ENCODE peak calls at places on chromosome X, in seven cellular contexts. V, R, A, B, L, X and Z are unnamed samples.

GRCh38 chrX:25531096-25531495 is 515.3 kb upstream of the ARX start:
- DNase-seq in V (no peak), R (no peak), A (no peak), B (peak; percentile 18), L (no peak), X (no peak), Z (no peak)

GRCh38 chrX:68665502-68665901 is 18.0 kb downstream of the STARD8 start:
- DNase-seq in V (no peak), R (no peak), A (no peak), B (peak; percentile 38), L (no peak), X (no peak), Z (no peak)

GRCh38 chrX:140817943-140818342 is 108.4 kb downstream of the LINC00632 start:
- DNase-seq in V (no peak), R (peak; percentile 52), A (peak; percentile 2), B (no peak), L (no peak), X (no peak), Z (peak; percentile 5)

GRCh38 chrX:7689791-7690412 is 153.1 kb upstream of the VCX start:
- DNase-seq in V (no peak), R (no peak), A (no peak), B (no peak), L (no peak), X (no peak), Z (no peak)

GRCh38 chrX:341541-342101 is 23.0 kb upstream of the GTPBP6 start:
- DNase-seq in V (no peak), R (no peak), A (no peak), B (no peak), L (no peak), X (no peak), Z (no peak)

GRCh38 chrX:129984196-129984962 is 1.9 kb downstream of the BCORL1 start:
- DNase-seq in V (peak; percentile 71), R (peak; percentile 41), A (peak; percentile 6), B (peak; percentile 20), L (no peak), X (peak; percentile 23), Z (peak; percentile 38)

GRCh38 chrX:130799393-130799792 is 103.6 kb downstream of the ENOX2 start:
- DNase-seq in V (no peak), R (peak; percentile 76), A (no peak), B (no peak), L (no peak), X (no peak), Z (no peak)

GRCh38 chrX:129613596-129613995 is 41.2 kb downstream of the APLN start:
- DNase-seq in V (no peak), R (peak; percentile 52), A (no peak), B (no peak), L (no peak), X (no peak), Z (no peak)

GRCh38 chrX:123087326-123087725 is 96.8 kb upstream of the GRIA3 start:
- DNase-seq in V (no peak), R (no peak), A (no peak), B (no peak), L (no peak), X (no peak), Z (no peak)

GRCh38 chrX:45750639-45751038 is 550.0 kb upstream of the DIPK2B start:
- DNase-seq in V (no peak), R (no peak), A (no peak), B (no peak), L (no peak), X (no peak), Z (no peak)